ENCODE peak calls at places on chromosomes 5 and 9, in five cellular contexts. N is H1, S is mesenchymal stem cell, U is IMR-90, D is H9. P is an unnamed sample.

GRCh38 chr9:78906356-78906755 is 609.4 kb downstream of the PSAT1 start:
- DNase-seq in S (no peak), D (no peak), U (peak), N (no peak), P (no peak)

GRCh38 chr5:92613546-92613945 is 967.5 kb downstream of the NR2F1-AS1 start:
- DNase-seq in D (no peak), S (peak), N (no peak), U (peak), P (no peak)

GRCh38 chr5:10513501-10514442 is 50.1 kb upstream of the ANKRD33B start:
- DNase-seq in N (peak), S (peak), U (peak), D (peak), P (no peak)

GRCh38 chr9:95505676-95506437 is 10.9 kb downstream of the PTCH1 start:
- DNase-seq in D (peak), U (peak), S (peak), N (no peak), P (peak)

GRCh38 chr9:2676466-2676865 is 40.8 kb upstream of the KCNV2 start:
- DNase-seq in D (no peak), S (no peak), U (no peak), N (no peak), P (no peak)

GRCh38 chr9:84419203-84419602 is 78.6 kb upstream of the SLC28A3 start:
- DNase-seq in N (no peak), U (no peak), S (peak), D (no peak), P (no peak)

GRCh38 chr5:170312666-170313065 is 15.1 kb upstream of the LCP2 start:
- DNase-seq in N (no peak), S (peak), D (no peak), U (peak), P (no peak)

GRCh38 chr9:126661122-126661520 is 47.4 kb downstream of the LMX1B start:
- DNase-seq in D (no peak), N (no peak), S (no peak), U (no peak), P (no peak)

GRCh38 chr5:158755971-158756370 is 343.7 kb downstream of the EBF1 start:
- DNase-seq in U (no peak), N (no peak), D (no peak), S (no peak), P (no peak)

GRCh38 chr5:68315679-68316271 is 100.2 kb downstream of the PIK3R1 start:
- DNase-seq in S (no peak), U (no peak), N (no peak), D (no peak), P (no peak)

GRCh38 chr5:134111741-134112647 is 2.5 kb upstream of the TCF7 start:
- DNase-seq in S (peak), N (no peak), U (peak), D (no peak), P (no peak)

GRCh38 chr5:44225231-44226160 is 163.7 kb downstream of the FGF10 start:
- DNase-seq in D (no peak), S (no peak), N (no peak), U (no peak), P (no peak)

GRCh38 chr5:131001507-131001906 is 163.5 kb downstream of the HINT1 start:
- DNase-seq in U (no peak), S (no peak), N (no peak), D (no peak), P (no peak)

GRCh38 chr5:1329111-1329579 is 15.8 kb downstream of the CLPTM1L start:
- DNase-seq in N (no peak), D (no peak), U (no peak), S (no peak), P (no peak)

GRCh38 chr5:34639852-34640626 is 16.1 kb upstream of the RAI14 start:
- DNase-seq in N (no peak), U (peak), S (no peak), D (no peak), P (no peak)

GRCh38 chr9:94889627-94890026 is 163.1 kb downstream of the AOPEP start:
- DNase-seq in U (no peak), N (no peak), S (no peak), D (no peak), P (no peak)

GRCh38 chr9:124045076-124045829 is 33.7 kb downstream of the LHX2 start:
- DNase-seq in N (no peak), D (peak), S (peak), U (peak), P (no peak)

GRCh38 chr5:139877129-139877597 is 81.6 kb downstream of the PSD2 start:
- DNase-seq in D (peak), S (no peak), U (no peak), N (no peak), P (no peak)

GRCh38 chr9:109907400-109907799 is 127.4 kb downstream of the PALM2AKAP2 start:
- DNase-seq in U (no peak), N (no peak), D (no peak), S (no peak), P (no peak)

GRCh38 chr9:124302921-124303320 is 45.2 kb downstream of the NEK6 start:
- DNase-seq in U (no peak), S (no peak), D (no peak), N (no peak), P (no peak)

GRCh38 chr9:121267689-121268597 is at the start of gene GSN:
- DNase-seq in N (no peak), D (peak), S (peak), U (peak), P (no peak)

GRCh38 chr5:115549154-115549553 is 4.6 kb upstream of the FEM1C start:
- DNase-seq in N (peak), S (no peak), U (peak), D (peak), P (no peak)

GRCh38 chr9:132919609-132920268 is 24.7 kb downstream of the TSC1 start:
- DNase-seq in N (no peak), U (no peak), S (no peak), D (no peak), P (no peak)

GRCh38 chr5:175821790-175822211 is 49.6 kb upstream of the CPLX2 start:
- DNase-seq in N (no peak), S (no peak), D (no peak), U (no peak), P (no peak)

GRCh38 chr9:35673132-35673997 is at the start of gene CA9:
- DNase-seq in D (no peak), S (no peak), N (no peak), U (no peak), P (no peak)

GRCh38 chr9:14692918-14693861 is at the start of gene ZDHHC21:
- DNase-seq in N (peak), S (peak), D (peak), U (peak), P (peak)

GRCh38 chr5:56501949-56502557 is 268.9 kb upstream of the ANKRD55 start:
- DNase-seq in U (peak), N (no peak), D (no peak), S (peak), P (no peak)

GRCh38 chr9:124869986-124870560 is 8.1 kb downstream of the ARPC5L start:
- DNase-seq in N (no peak), S (peak), D (no peak), U (peak), P (no peak)

GRCh38 chr9:71911061-71911907 is at the start of the genes ABHD17B and C9orf85:
- DNase-seq in N (peak), U (peak), S (peak), D (peak), P (peak)

GRCh38 chr5:172849636-172850453 is 15.8 kb downstream of the ERGIC1 start:
- DNase-seq in N (no peak), D (no peak), U (no peak), S (no peak), P (no peak)

GRCh38 chr9:133858771-133859170 is 120.6 kb upstream of the SARDH start:
- DNase-seq in D (no peak), S (no peak), U (no peak), N (no peak), P (no peak)

GRCh38 chr9:108854094-108854493 is 1.7 kb downstream of the ACTL7B start:
- DNase-seq in D (no peak), N (no peak), U (no peak), S (no peak), P (no peak)

GRCh38 chr9:133967024-133967741 is 24.9 kb downstream of the VAV2 start:
- DNase-seq in S (peak), N (no peak), D (no peak), U (no peak), P (no peak)

GRCh38 chr5:174094857-174095606 is 49.5 kb downstream of the NSG2 start:
- DNase-seq in N (no peak), D (no peak), S (no peak), U (no peak), P (no peak)

GRCh38 chr9:106106396-106106795 is 412.1 kb downstream of the TMEM38B start:
- DNase-seq in S (no peak), U (no peak), D (no peak), N (no peak), P (no peak)

GRCh38 chr5:122400961-122401360 is 88.9 kb downstream of the SNCAIP start:
- DNase-seq in U (no peak), D (no peak), N (no peak), S (no peak), P (no peak)

GRCh38 chr5:147935032-147935431 is 28.7 kb upstream of the C5orf46 start:
- DNase-seq in S (peak), U (peak), N (peak), D (no peak), P (peak)

GRCh38 chr5:90408571-90409317 is 812 bp downstream of the CETN3 start:
- DNase-seq in S (no peak), U (no peak), N (no peak), D (no peak), P (peak)
- H4K8ac ChIP-seq in S (peak), U (peak), N (no peak), D (no peak), P (no peak)

DNA sequence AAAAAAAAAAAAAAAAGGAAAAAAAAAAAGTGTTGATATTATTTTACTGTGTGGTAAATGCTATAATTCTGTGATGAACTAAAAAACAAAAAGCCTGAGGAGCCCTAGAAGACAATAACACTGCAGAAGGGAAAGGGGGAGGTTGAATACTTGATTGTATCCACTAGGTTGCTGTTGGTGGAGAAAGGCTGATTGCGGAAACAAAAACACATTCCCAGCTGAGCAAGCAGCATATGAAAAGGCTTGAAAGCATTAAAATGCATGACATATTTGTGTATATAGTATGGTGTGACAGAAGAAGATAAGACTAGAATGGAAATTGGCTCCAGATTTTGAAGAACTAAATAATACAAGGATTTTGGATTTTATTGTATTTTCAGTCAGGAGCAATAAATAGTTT is 8.9 kb downstream of the RABGAP1 start:
- DNase-seq in D (no peak), S (no peak), N (no peak), U (peak), P (no peak)
- H3K14ac ChIP-seq in D (no peak), S (no peak), N (no peak), U (no peak), P (no peak)

DNA sequence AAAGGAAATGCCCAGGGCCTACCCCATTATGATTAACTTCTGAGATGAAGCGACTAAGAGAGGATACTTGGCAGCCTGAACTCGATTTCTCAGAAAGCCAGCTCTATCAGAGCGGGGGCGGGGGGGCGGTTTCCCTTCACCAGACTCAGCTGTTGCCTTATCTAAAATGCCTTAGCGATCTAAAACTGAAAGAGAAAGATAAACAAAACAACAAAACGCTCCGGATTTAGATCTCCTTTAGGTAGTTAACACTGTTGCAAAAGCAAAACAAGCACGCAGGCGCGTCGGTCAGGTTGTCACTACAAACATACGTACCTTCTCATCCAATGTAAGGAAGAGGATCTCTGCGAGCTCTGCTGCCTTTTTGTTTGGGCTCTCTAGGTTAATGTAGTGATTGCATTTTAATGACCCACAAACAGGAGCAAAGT is 1.1 kb downstream of the EPB41L4A start:
- DNase-seq in D (no peak), U (no peak), N (no peak), S (peak), P (peak)
- H2BK15ac ChIP-seq in D (no peak), U (no peak), N (no peak), S (no peak), P (no peak)

GRCh38 chr9:122348791-122349190 is 22.0 kb upstream of the PTGS1 start:
- DNase-seq in D (no peak), N (no peak), U (no peak), S (no peak), P (no peak)

GRCh38 chr9:122347348-122348287 is 23.2 kb upstream of the PTGS1 start:
- DNase-seq in S (peak), N (no peak), U (no peak), D (no peak), P (no peak)

GRCh38 chr9:122348288-122348777 is 22.5 kb upstream of the PTGS1 start:
- DNase-seq in S (no peak), D (no peak), U (no peak), N (no peak), P (no peak)

GRCh38 chr9:122349201-122349600 is 21.6 kb upstream of the PTGS1 start:
- DNase-seq in U (no peak), N (no peak), D (no peak), S (no peak), P (no peak)

GRCh38 chr9:122346478-122347347 is 24.1 kb upstream of the PTGS1 start:
- DNase-seq in D (peak), S (peak), U (no peak), N (no peak), P (no peak)
- H4K8ac ChIP-seq in D (no peak), S (peak), U (peak), N (peak), P (no peak)

DNA sequence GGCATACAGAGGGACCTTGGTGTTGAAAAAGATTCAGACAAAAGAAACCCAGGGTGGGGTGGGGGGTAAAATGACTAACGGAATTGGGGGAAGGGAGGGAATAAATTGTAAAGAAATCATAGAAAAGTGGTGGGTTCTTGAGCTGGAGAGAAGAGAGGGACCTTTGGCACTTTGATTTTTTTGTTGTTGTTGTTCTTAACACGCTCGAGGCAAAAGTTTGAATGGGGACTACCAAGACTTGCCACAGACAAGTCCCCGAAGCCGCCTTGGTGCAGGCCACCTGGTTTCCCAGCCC is 616 bp downstream of the VCAN start:
- DNase-seq in S (no peak), N (no peak), D (no peak), U (no peak), P (no peak)
- H3K14ac ChIP-seq in S (peak), N (peak), D (peak), U (peak), P (peak)

DNA sequence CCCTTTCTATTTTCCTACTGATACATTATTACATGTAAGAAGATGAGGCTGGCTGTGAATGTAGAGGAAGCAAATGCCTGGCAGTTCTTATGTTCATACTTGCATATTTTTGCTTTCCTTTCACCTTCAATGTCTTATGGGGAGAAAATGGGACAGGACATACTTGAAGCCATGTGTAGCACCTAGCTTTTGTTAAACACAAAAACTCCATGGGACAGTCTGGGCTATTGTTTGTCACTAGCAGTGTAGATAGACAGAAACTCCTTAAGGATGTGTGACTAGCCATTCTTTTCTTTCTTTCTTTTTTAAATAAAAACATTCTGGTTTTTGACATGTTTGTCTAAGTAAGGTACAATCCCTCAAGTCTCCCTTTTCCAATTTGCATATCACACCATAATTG is 122.7 kb downstream of the ARL15 start:
- DNase-seq in N (no peak), S (no peak), U (no peak), D (no peak), P (no peak)
- H2BK15ac ChIP-seq in N (no peak), S (no peak), U (no peak), D (no peak), P (no peak)

GRCh38 chr5:138869763-138870500 is 5.2 kb downstream of the LRRTM2 start:
- DNase-seq in U (peak), N (no peak), S (peak), D (no peak), P (no peak)
- H4K8ac ChIP-seq in U (no peak), N (no peak), S (no peak), D (no peak), P (no peak)

DNA sequence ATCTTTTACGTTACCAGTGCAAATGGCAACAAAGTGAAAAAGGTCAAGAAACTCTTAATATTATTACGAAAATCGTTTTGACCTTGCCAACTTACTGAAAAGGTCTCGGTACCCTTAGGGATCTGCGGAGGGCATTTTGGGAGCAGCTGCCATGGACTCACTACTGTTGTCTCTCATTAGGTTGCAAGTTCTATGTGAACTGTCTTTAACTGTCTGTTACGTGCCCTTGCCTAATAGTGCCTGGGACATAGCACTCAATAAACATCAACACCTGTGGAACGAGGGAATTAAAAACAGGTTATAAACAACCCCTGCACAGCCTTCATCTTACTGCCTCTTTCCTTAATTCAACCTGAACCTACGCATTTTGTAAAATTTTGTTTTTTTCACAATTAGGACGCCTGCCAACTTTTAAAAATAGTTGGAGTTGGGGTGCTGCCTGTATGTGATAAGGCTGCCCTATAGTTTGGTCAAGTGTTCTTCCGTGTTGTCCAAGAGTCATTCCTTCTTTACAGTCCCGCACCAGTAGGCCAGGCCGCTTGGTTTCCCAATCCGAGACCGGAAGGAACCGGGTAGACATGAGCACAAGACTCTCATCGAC is 527 bp upstream of the SREK1 start:
- DNase-seq in D (no peak), U (no peak), S (no peak), N (no peak), P (no peak)
- H3K14ac ChIP-seq in D (peak), U (peak), S (no peak), N (no peak), P (no peak)

GRCh38 chr5:180811623-180812119 is 9.1 kb upstream of the MGAT1 start:
- DNase-seq in D (no peak), S (no peak), N (no peak), U (no peak), P (no peak)

GRCh38 chr5:180815241-180816031 is 12.8 kb upstream of the MGAT1 start:
- DNase-seq in D (no peak), N (no peak), S (no peak), U (no peak), P (no peak)

GRCh38 chr5:180811012-180811622 is 8.5 kb upstream of the MGAT1 start:
- DNase-seq in N (no peak), S (peak), U (no peak), D (no peak), P (no peak)

GRCh38 chr5:180810210-180811011 is 7.8 kb upstream of the MGAT1 start:
- DNase-seq in U (peak), S (peak), D (peak), N (peak), P (peak)

DNA sequence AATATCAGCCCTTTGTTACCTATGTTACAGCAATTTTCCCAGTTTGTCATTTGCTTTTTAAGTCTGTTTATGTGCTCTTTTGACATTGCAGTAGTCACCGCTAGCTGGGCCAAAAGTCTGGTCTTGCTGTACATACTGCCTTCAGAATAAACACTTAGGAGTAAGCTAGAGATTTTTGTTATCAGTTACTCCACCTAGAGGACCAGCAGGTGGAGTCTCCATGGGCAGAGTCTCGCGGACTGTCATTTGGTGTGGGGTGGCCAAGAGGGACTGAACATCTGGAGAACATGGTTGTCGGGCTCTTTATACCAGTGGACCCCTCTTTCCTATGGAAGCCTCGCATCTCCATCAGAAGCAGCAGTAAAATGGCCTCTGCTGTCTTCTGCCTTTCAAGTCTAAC is 10.8 kb upstream of the MGAT1 start:
- DNase-seq in S (no peak), U (no peak), N (no peak), D (no peak), P (no peak)
- H2BK15ac ChIP-seq in S (no peak), U (no peak), N (no peak), D (no peak), P (no peak)

P was measured in neuronal stem cell.